ENCODE peak calls at places on chromosomes 6 and 20, in seven cellular contexts. Y is fibroblast of lung; Z is NCI-H524 treated with DMSO at 0.1 percent for 48 hours; P is endothelial cell; N is activated gamma-delta T cell treated with anti-CD3 and anti-CD28 coated beads, Interleukin-2, amount 50 U/mL, for 16 hours; Q is ELF-1; A is D341Med. L is an unnamed sample.

GRCh38 chr6:40932366-40932765 is 106.7 kb downstream of the UNC5CL start:
- DNase-seq in Y (no peak), Z (no peak), P (no peak), N (no peak), Q (no peak), A (no peak), L (no peak)

GRCh38 chr6:148470606-148471299 is 128.1 kb downstream of the SASH1 start:
- DNase-seq in Y (no peak), Z (no peak), P (no peak), N (no peak), Q (no peak), A (no peak), L (no peak)

GRCh38 chr6:30159988-30160387 is 1.0 kb downstream of the TRIM10 start:
- DNase-seq in Y (no peak), Z (no peak), P (no peak), N (no peak), Q (no peak), A (no peak), L (no peak)

GRCh38 chr6:79070206-79070825 is 7.7 kb downstream of the PHIP start:
- DNase-seq in Y (peak), Z (no peak), P (no peak), N (no peak), Q (no peak), A (no peak), L (no peak)

GRCh38 chr6:135186255-135186654 is 5.1 kb downstream of the MYB start:
- DNase-seq in Y (no peak), Z (no peak), P (no peak), N (no peak), Q (no peak), A (no peak), L (no peak)

GRCh38 chr6:157977176-157977804 is 4.4 kb upstream of the SYNJ2 start:
- DNase-seq in Y (no peak), Z (no peak), P (no peak), N (no peak), Q (no peak), A (no peak), L (no peak)

GRCh38 chr6:18240230-18240629 is 24.1 kb downstream of the DEK start:
- DNase-seq in Y (no peak), Z (no peak), P (no peak), N (no peak), Q (no peak), A (no peak), L (no peak)

GRCh38 chr6:70652216-70652615 is 15.5 kb upstream of the SMAP1 start:
- DNase-seq in Y (no peak), Z (no peak), P (no peak), N (no peak), Q (no peak), A (no peak), L (no peak)

GRCh38 chr20:41141153-41141815 is 3.9 kb downstream of the PLCG1 start:
- DNase-seq in Y (peak), Z (no peak), P (peak), N (no peak), Q (no peak), A (no peak), L (peak)

GRCh38 chr6:121619013-121619412 is 183.6 kb downstream of the GJA1 start:
- DNase-seq in Y (no peak), Z (no peak), P (no peak), N (no peak), Q (peak), A (no peak), L (no peak)

GRCh38 chr6:20227350-20227749 is 15.1 kb upstream of the MBOAT1 start:
- DNase-seq in Y (no peak), Z (no peak), P (no peak), N (no peak), Q (no peak), A (no peak), L (no peak)

GRCh38 chr6:17885079-17885478 is 102.4 kb downstream of the KIF13A start:
- DNase-seq in Y (no peak), Z (no peak), P (no peak), N (no peak), Q (no peak), A (no peak), L (no peak)

GRCh38 chr6:170178561-170179477 is 112.1 kb downstream of the DLL1 start:
- DNase-seq in Y (peak), Z (no peak), P (no peak), N (no peak), Q (no peak), A (peak), L (peak)

GRCh38 chr6:41586564-41586963 is 40.4 kb downstream of the FOXP4 start:
- DNase-seq in Y (no peak), Z (peak), P (no peak), N (no peak), Q (no peak), A (no peak), L (no peak)

GRCh38 chr6:11411592-11411991 is 126.0 kb upstream of the TMEM170B start:
- DNase-seq in Y (no peak), Z (no peak), P (no peak), N (no peak), Q (no peak), A (no peak), L (no peak)

GRCh38 chr6:148851683-148852556 is 105.1 kb downstream of the UST start:
- DNase-seq in Y (no peak), Z (peak), P (no peak), N (no peak), Q (no peak), A (peak), L (no peak)

GRCh38 chr20:31605902-31606677 is 1.0 kb downstream of the ID1 start:
- DNase-seq in Y (peak), Z (no peak), P (no peak), N (no peak), Q (peak), A (no peak), L (peak)

GRCh38 chr6:166307981-166308768 is at the start of gene PRR18:
- DNase-seq in Y (no peak), Z (no peak), P (peak), N (no peak), Q (peak), A (peak), L (no peak)

GRCh38 chr6:130908188-130908587 is 81.0 kb downstream of the SMLR1 start:
- DNase-seq in Y (no peak), Z (no peak), P (no peak), N (no peak), Q (no peak), A (no peak), L (no peak)

GRCh38 chr6:153003294-153003645 is 761 bp upstream of the MTRF1L start:
- DNase-seq in Y (no peak), Z (no peak), P (peak), N (no peak), Q (no peak), A (peak), L (no peak)